ENCODE peak calls at places on chromosomes 13 and 19, in nine cellular contexts. V is endothelial cell of umbilical vein, D is heart left ventricle, L is stomach, H is thyroid gland, O is body of pancreas, U is tibial nerve, S is right lobe of liver, T is IMR-90. P is an unnamed sample.

GRCh38 chr13:111347438-111347837 is 27.0 kb downstream of the TEX29 start:
- DNase-seq in V (no peak), D (no peak), L (no peak), H (no peak), O (no peak), U (no peak), S (no peak), T (no peak), P (no peak)

GRCh38 chr19:7562646-7563393 is 27.3 kb downstream of the PNPLA6 start:
- DNase-seq in V (no peak), D (no peak), L (no peak), H (no peak), O (peak; percentile 27), U (no peak), S (no peak), T (no peak), P (no peak)

GRCh38 chr13:51684076-51684475 is 99.8 kb downstream of the WDFY2 start:
- DNase-seq in V (no peak), D (no peak), L (no peak), H (no peak), O (no peak), U (no peak), S (no peak), T (peak; percentile 49), P (no peak)

GRCh38 chr19:19775891-19776205 is 42.9 kb upstream of the ZNF14 start:
- DNase-seq in V (no peak), D (no peak), L (no peak), H (no peak), O (peak; percentile 53), U (no peak), S (no peak), T (no peak), P (no peak)

GRCh38 chr19:35628565-35629331 is at the start of gene RBM42:
- DNase-seq in V (peak; percentile 99), D (peak; percentile 98), L (peak; percentile 96), H (peak; percentile 98), O (peak; percentile 96), U (peak; percentile 97), S (peak; percentile 95), T (peak; percentile 99), P (peak; percentile 98)

GRCh38 chr13:29743229-29743786 is 107.1 kb downstream of the UBL3 start:
- DNase-seq in V (peak; percentile 10), D (no peak), L (no peak), H (peak; percentile 23), O (peak; percentile 16), U (peak; percentile 64), S (no peak), T (peak; percentile 79), P (no peak)

GRCh38 chr13:40480012-40480914 is 186.2 kb downstream of the FOXO1 start:
- DNase-seq in V (no peak), D (no peak), L (no peak), H (peak; percentile 47), O (peak; percentile 59), U (no peak), S (no peak), T (no peak), P (no peak)

GRCh38 chr13:25149670-25150069 is 22.4 kb downstream of the AMER2 start:
- DNase-seq in V (no peak), D (no peak), L (no peak), H (no peak), O (no peak), U (no peak), S (no peak), T (no peak), P (no peak)

GRCh38 chr13:80463673-80464352 is 122.9 kb upstream of the SPRY2 start:
- DNase-seq in V (peak; percentile 36), D (no peak), L (no peak), H (peak; percentile 23), O (no peak), U (peak; percentile 26), S (no peak), T (no peak), P (no peak)

GRCh38 chr19:35000647-35001501 is 751 bp downstream of the GRAMD1A start:
- DNase-seq in V (peak; percentile 43), D (peak; percentile 55), L (no peak), H (peak; percentile 33), O (peak; percentile 60), U (no peak), S (peak; percentile 61), T (peak; percentile 50), P (peak; percentile 63)

GRCh38 chr13:66553391-66553790 is 676.7 kb downstream of the PCDH9 start:
- DNase-seq in V (no peak), D (no peak), L (no peak), H (no peak), O (no peak), U (no peak), S (no peak), T (peak; percentile 35), P (no peak)

GRCh38 chr19:1240925-1241324 is 626 bp upstream of the ATP5F1D start:
- DNase-seq in V (no peak), D (no peak), L (no peak), H (no peak), O (no peak), U (no peak), S (no peak), T (no peak), P (no peak)

GRCh38 chr19:1238373-1239303 is 833 bp upstream of the CBARP start:
- DNase-seq in V (no peak), D (no peak), L (no peak), H (no peak), O (no peak), U (no peak), S (no peak), T (no peak), P (no peak)

GRCh38 chr19:1241417-1242095 is at the start of gene ATP5F1D:
- DNase-seq in V (peak; percentile 91), D (peak; percentile 97), L (peak; percentile 96), H (peak; percentile 95), O (peak; percentile 96), U (peak; percentile 86), S (peak; percentile 96), T (peak; percentile 95), P (peak; percentile 96)

GRCh38 chr19:1239420-1239795 is 1.6 kb upstream of the CBARP start:
- DNase-seq in V (no peak), D (no peak), L (no peak), H (no peak), O (no peak), U (no peak), S (no peak), T (no peak), P (no peak)

DNA sequence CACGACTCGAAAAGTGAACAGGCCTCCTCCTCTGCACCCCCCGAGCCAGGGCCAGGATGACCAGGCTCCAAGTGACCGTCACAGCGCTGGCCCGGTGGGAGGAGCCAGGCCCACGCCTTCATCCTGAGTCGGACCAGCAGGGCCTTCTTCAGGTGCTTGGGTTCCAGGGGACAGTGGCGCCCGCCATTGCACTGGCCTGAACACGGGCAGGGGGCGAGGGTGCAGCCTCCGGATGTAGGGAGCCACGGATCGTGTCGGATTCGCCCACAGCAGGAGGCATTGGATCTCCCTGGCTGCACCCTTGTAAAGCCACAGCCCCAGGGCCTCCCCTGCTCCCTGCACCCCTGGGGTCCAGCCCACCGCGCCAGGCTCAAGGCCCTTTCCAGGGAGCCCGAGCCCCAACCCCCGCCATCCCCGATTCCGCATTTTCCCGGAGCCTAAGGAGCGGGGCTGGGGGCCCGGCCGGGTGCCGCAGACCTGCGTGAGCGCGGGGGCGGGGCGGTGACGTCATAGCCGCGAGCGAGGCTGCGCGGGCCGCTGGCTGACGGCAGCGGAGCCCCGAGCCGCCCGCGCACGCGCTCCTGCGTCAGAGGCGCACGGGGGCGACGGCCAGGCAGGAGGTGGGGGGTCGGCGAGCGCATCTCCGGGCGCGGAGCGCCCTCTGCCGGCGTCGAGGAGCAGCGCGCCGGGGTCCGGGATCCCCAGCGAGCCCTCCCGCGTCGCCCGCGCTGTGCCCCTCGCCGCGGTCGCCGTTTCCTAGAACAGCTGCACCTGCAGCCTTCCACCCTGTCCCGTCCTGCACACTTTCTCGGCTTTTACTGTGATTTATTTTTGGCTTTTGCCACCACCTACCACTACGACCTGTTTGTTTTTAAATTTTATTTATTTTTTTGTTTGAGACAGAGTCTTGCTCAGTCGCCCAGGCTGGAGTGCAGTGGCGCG is 1.5 kb upstream of the ATP5F1D start:
- DNase-seq in V (peak; percentile 86), D (peak; percentile 91), L (peak; percentile 85), H (peak; percentile 87), O (peak; percentile 88), U (peak; percentile 80), S (peak; percentile 86), T (peak; percentile 92), P (peak; percentile 85)
- TF ChIP-seq POLR2A in V (no peak), D (peak; percentile 55), L (no peak), H (peak; percentile 48), O (no peak), U (no peak), S (no peak), T (peak; percentile 63), P (no peak)

GRCh38 chr19:40662925-40663711 is 27.3 kb downstream of the NUMBL start:
- DNase-seq in V (peak; percentile 82), D (peak; percentile 91), L (peak; percentile 94), H (peak; percentile 92), O (peak; percentile 93), U (peak; percentile 90), S (peak; percentile 91), T (peak; percentile 84), P (peak; percentile 95)
- TF ChIP-seq CTCF in V (no peak), D (peak; percentile 99), L (peak; percentile 97), H (peak; percentile 97), O (peak; percentile 98), U (no peak), S (peak; percentile 99), T (peak; percentile 96), P (peak; percentile 98)

DNA sequence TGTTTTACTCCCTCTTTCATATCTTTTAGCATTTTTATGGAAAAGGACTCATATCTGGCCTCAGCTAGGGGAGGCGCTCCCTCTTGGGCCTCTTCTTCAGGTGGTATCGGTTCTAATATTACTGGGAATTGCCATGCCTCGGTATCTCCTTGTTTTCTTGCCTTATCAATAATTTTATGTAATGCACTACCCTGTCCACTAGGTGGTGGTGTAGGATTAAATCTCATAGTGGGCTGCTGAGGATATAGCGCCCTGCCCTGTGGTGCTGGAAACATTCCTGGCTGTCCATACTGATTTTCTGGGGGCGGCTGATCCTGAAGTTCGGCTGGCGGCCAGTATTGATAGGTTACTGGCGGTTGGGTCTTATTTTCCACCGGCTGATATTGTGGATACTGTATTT is 35.8 kb downstream of the ZNF420 start:
- DNase-seq in V (no peak), D (no peak), L (no peak), H (no peak), O (no peak), U (no peak), S (no peak), T (no peak), P (no peak)
- H3K36me3 ChIP-seq in V (no peaks in the 10 kb centered on the region), D (peaks cover 16% of the 10 kb centered on the region), L (peaks cover 80% of the 10 kb centered on the region), H (peaks cover 46% of the 10 kb centered on the region), O (peaks cover 9% of the 10 kb centered on the region), U (peaks cover 82% of the 10 kb centered on the region), S (peaks cover 40% of the 10 kb centered on the region), T (peaks cover 12% of the 10 kb centered on the region), P (no peaks in the 10 kb centered on the region)

GRCh38 chr19:1035998-1036621 is 3.8 kb upstream of the ABCA7 start:
- DNase-seq in V (no peak), D (no peak), L (no peak), H (no peak), O (no peak), U (no peak), S (no peak), T (no peak), P (no peak)
- TF ChIP-seq POLR2A in V (no peak), D (no peak), L (no peak), H (no peak), O (no peak), U (no peak), S (no peak), T (peak; percentile 11), P (no peak)

GRCh38 chr13:113291997-113292862 is 4.8 kb upstream of the LAMP1 start:
- DNase-seq in V (peak; percentile 46), D (peak; percentile 37), L (no peak), H (no peak), O (no peak), U (no peak), S (no peak), T (peak; percentile 51), P (no peak)
- TF ChIP-seq CTCF in V (no peak), D (no peak), L (no peak), H (no peak), O (no peak), U (no peak), S (no peak), T (no peak), P (no peak)

P was measured in Peyer's patch.